ENCODE peak calls at places on chromosomes 4 and X, in six cellular contexts. M is AML-193; X is epithelial cell of proximal tubule; C is kidney glomerular epithelial cell; O is stromal cell of bone marrow; Z is stimulated activated CD8-positive, alpha-beta memory T cell treated with anti-CD3 and anti-CD28 coated beads, Interleukin-4, amount 100 ng/mL, for 24 hours. V is an unnamed sample.

GRCh38 chr4:45662996-45663395 is 460.9 kb downstream of the GABRG1 start:
- DNase-seq in Z (no peak), C (peak; percentile 79), M (no peak), X (peak; percentile 35), O (no peak), V (no peak)

GRCh38 chr4:174324246-174324645 is 40.5 kb downstream of the CEP44 start:
- DNase-seq in O (no peak), C (no peak), Z (no peak), X (no peak), M (no peak), V (no peak)

GRCh38 chrX:109830704-109831206 is 97.7 kb upstream of the ACSL4 start:
- DNase-seq in C (peak; percentile 48), X (peak; percentile 88), M (peak; percentile 63), O (peak; percentile 69), Z (no peak), V (no peak)

GRCh38 chr4:76867377-76867776 is 30.6 kb downstream of the SOWAHB start:
- DNase-seq in C (no peak), M (no peak), X (no peak), Z (no peak), O (no peak), V (no peak)

GRCh38 chr4:184962125-184962638 is 56.1 kb upstream of the HELT start:
- DNase-seq in X (no peak), O (no peak), C (no peak), M (no peak), Z (no peak), V (no peak)

GRCh38 chr4:22551550-22551949 is 35.7 kb upstream of the ADGRA3 start:
- DNase-seq in O (no peak), X (no peak), M (no peak), Z (no peak), C (no peak), V (no peak)

GRCh38 chr4:86300516-86300915 is 59.3 kb downstream of the MAPK10 start:
- DNase-seq in X (no peak), O (no peak), C (no peak), M (no peak), Z (no peak), V (no peak)

GRCh38 chr4:164440196-164440595 is 313.7 kb upstream of the SMIM31 start:
- DNase-seq in O (peak; percentile 71), X (peak; percentile 42), Z (no peak), M (no peak), C (peak; percentile 87), V (no peak)

GRCh38 chr4:88409789-88410188 is 31.1 kb downstream of the HERC6 start:
- DNase-seq in O (no peak), C (no peak), M (no peak), X (no peak), Z (no peak), V (no peak)

GRCh38 chrX:57587062-57587461 is 4.7 kb upstream of the ZXDB start:
- DNase-seq in M (no peak), X (no peak), O (no peak), C (no peak), Z (no peak), V (no peak)

GRCh38 chr4:154036856-154037255 is 248.0 kb upstream of the SFRP2 start:
- DNase-seq in C (no peak), O (no peak), Z (no peak), M (no peak), X (no peak), V (no peak)

GRCh38 chrX:71244359-71245128 is 9.4 kb downstream of the ZMYM3 start:
- DNase-seq in C (no peak), X (no peak), O (no peak), M (no peak), Z (no peak), V (no peak)

GRCh38 chrX:8042304-8042703 is 115.1 kb upstream of the PNPLA4 start:
- DNase-seq in O (no peak), X (no peak), M (no peak), Z (no peak), C (no peak), V (no peak)

GRCh38 chr4:39429476-39430310 is 23.0 kb downstream of the KLB start:
- DNase-seq in C (no peak), O (no peak), M (no peak), X (no peak), Z (no peak), V (no peak)

GRCh38 chr4:186701273-186701672 is 22.4 kb downstream of the FAT1 start:
- DNase-seq in M (no peak), O (no peak), Z (no peak), X (no peak), C (peak; percentile 48), V (no peak)

GRCh38 chr4:15882675-15883086 is 55.9 kb downstream of the FGFBP1 start:
- DNase-seq in Z (peak; percentile 7), C (peak; percentile 73), O (peak; percentile 66), X (no peak), M (peak; percentile 76), V (no peak)

GRCh38 chrX:120014354-120015129 is 62.9 kb downstream of the RHOXF2B start:
- DNase-seq in X (no peak), C (no peak), Z (no peak), M (no peak), O (no peak), V (no peak)

V was measured in T-helper 22 cell.